ENCODE peak calls at places on chromosomes 16 and 17, in six cellular contexts. S is stomach, B is A549, L is uterus, V is omental fat pad, W is foreskin fibroblast. Z is an unnamed sample.

GRCh38 chr17:40129498-40129897 is 7.7 kb downstream of the MSL1 start:
- DNase-seq in S (no peak), B (no peak), W (no peak), V (no peak), L (no peak), Z (no peak)

GRCh38 chr16:25872369-25873070 is 180.8 kb downstream of the HS3ST4 start:
- DNase-seq in W (no peak), S (no peak), V (no peak), B (no peak), L (no peak), Z (no peak)

GRCh38 chr16:86176462-86176861 is 277.5 kb downstream of the IRF8 start:
- DNase-seq in W (no peak), B (no peak), S (no peak), L (no peak), V (no peak), Z (no peak)

GRCh38 chr17:47894498-47895253 is 1.4 kb upstream of the SP2 start:
- DNase-seq in V (no peak), L (no peak), S (no peak), B (no peak), W (no peak), Z (no peak)

GRCh38 chr17:64133546-64134215 is 3.7 kb upstream of the ERN1 start:
- DNase-seq in L (no peak), V (no peak), W (peak; percentile 82), B (peak; percentile 82), S (no peak), Z (no peak)

GRCh38 chr16:26019885-26020284 is 328.1 kb downstream of the HS3ST4 start:
- DNase-seq in B (no peak), V (no peak), L (no peak), W (no peak), S (no peak), Z (no peak)

GRCh38 chr16:66487580-66488235 is 60.6 kb downstream of the BEAN1 start:
- DNase-seq in W (peak; percentile 29), V (no peak), L (peak; percentile 11), B (no peak), S (peak; percentile 2), Z (peak; percentile 33)

GRCh38 chr17:41530062-41531048 is 2.2 kb upstream of the KRT19 start:
- DNase-seq in L (peak; percentile 67), B (peak; percentile 85), W (peak; percentile 86), S (peak; percentile 65), V (peak; percentile 44), Z (no peak)

GRCh38 chr17:13562271-13562800 is 39.4 kb downstream of the HS3ST3A1 start:
- DNase-seq in S (no peak), W (peak; percentile 95), L (peak; percentile 55), B (peak; percentile 64), V (peak; percentile 29), Z (no peak)

GRCh38 chr16:67462279-67462655 is 18.7 kb downstream of the ATP6V0D1 start:
- DNase-seq in W (no peak), L (no peak), V (no peak), B (no peak), S (no peak), Z (no peak)

GRCh38 chr17:32593003-32593402 is 106.2 kb downstream of the CDK5R1 start:
- DNase-seq in W (peak; percentile 3), S (no peak), V (no peak), B (no peak), L (no peak), Z (no peak)

GRCh38 chr17:82933006-82933310 is 93.1 kb upstream of the ZNF750 start:
- DNase-seq in S (peak; percentile 18), B (no peak), L (peak; percentile 5), W (no peak), V (no peak), Z (no peak)

GRCh38 chr16:1262210-1262845 is 6.5 kb downstream of the TPSD1 start:
- DNase-seq in W (no peak), V (no peak), S (no peak), B (no peak), L (no peak), Z (no peak)

GRCh38 chr17:77619851-77620250 is 338.7 kb upstream of the TNRC6C start:
- DNase-seq in L (no peak), B (peak; percentile 45), S (no peak), V (no peak), W (peak; percentile 77), Z (no peak)

GRCh38 chr16:71711789-71712188 is 12.7 kb downstream of the PHLPP2 start:
- DNase-seq in B (no peak), L (no peak), W (no peak), S (no peak), V (no peak), Z (no peak)

GRCh38 chr16:49592507-49593422 is 219.2 kb downstream of the C16orf78 start:
- DNase-seq in L (no peak), W (peak; percentile 51), V (no peak), S (peak; percentile 30), B (peak; percentile 35), Z (no peak)

GRCh38 chr16:57305159-57305811 is 20.8 kb upstream of the PLLP start:
- DNase-seq in V (no peak), B (no peak), S (peak; percentile 24), W (no peak), L (peak; percentile 31), Z (no peak)

GRCh38 chr17:41176744-41177387 is 1.2 kb downstream of the KRTAP4-2 start:
- DNase-seq in B (no peak), V (no peak), S (no peak), W (no peak), L (no peak), Z (no peak)

GRCh38 chr16:56670640-56670934 is 973 bp downstream of the MT1H start:
- DNase-seq in V (no peak), W (no peak), L (no peak), B (no peak), S (no peak), Z (no peak)

GRCh38 chr16:30637952-30638351 is 12.8 kb upstream of the PRR14 start:
- DNase-seq in S (no peak), B (peak; percentile 82), L (no peak), V (no peak), W (peak; percentile 79), Z (no peak)

GRCh38 chr17:66753126-66753920 is 81.6 kb upstream of the CACNG5 start:
- DNase-seq in S (no peak), B (no peak), W (no peak), V (no peak), L (no peak), Z (no peak)

GRCh38 chr17:39653316-39653661 is 11.9 kb upstream of the TCAP start:
- DNase-seq in W (no peak), S (no peak), V (no peak), B (no peak), L (no peak), Z (no peak)

GRCh38 chr16:74724820-74725549 is 24.3 kb upstream of the MLKL start:
- DNase-seq in V (no peak), B (no peak), S (no peak), W (peak; percentile 85), L (no peak), Z (no peak)
- TF ChIP-seq CTCF in V (no peak), B (no peak), S (no peak), W (peak; percentile 19), L (no peak), Z (no peak)

GRCh38 chr17:17890773-17891759 is 54.3 kb upstream of the SREBF1 start:
- DNase-seq in V (no peak), W (peak; percentile 85), B (peak; percentile 88), L (no peak), S (peak; percentile 57), Z (no peak)
- TF ChIP-seq CTCF in V (peak; percentile 16), W (peak; percentile 95), B (peak; percentile 94), L (peak; percentile 29), S (peak; percentile 59), Z (peak; percentile 58)

DNA sequence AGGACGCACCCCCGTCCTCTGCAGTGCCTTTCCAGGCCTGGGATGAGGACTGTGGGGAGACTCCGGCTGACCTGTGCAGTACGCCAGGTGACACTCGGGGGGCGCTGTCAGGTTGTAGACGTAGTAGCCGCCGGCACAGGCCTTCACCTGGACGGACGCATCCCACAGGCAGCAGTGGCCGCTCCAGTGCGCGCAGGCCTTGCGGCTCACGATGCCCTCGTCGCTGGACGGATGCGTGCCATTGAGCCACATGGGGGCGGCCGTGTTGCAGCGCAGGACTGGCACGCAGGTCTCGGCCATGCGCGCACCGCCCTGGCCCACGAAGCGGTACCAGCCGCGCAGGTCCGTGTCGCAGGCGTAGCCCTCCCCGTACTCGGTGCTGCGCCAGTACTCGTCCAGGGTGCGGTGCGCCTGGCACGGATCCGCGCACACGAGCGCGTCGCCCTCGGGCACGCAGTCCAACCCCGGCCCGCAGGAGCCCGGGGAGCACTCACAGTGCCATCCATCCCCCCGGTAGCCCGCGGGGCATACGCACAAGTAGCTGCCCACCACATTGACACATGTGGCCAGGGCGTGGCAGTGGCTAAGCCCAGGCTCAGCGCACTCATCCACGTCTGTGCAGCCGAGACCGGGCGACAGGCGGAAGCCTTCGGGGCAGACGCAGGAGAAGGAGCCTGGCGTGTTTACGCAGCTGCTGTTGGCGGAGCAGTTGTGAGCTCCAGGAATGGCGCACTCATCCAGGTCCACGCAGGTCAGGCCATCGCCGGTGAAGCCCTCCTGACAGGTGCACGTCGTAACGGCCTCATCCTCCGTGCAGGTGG is 3.9 kb downstream of the UMOD start:
- DNase-seq in S (peak; percentile 57), B (no peak), W (no peak), V (no peak), L (no peak), Z (no peak)
- TF ChIP-seq CTCF in S (peak; percentile 12), B (no peak), W (no peak), V (no peak), L (no peak), Z (no peak)

GRCh38 chr17:35655303-35655702 is 68.2 kb downstream of the AP2B1 start:
- DNase-seq in W (no peak), V (no peak), B (no peak), L (no peak), S (no peak), Z (no peak)
- TF ChIP-seq CTCF in W (no peak), V (no peak), B (no peak), L (no peak), S (no peak), Z (no peak)

GRCh38 chr16:11036868-11037410 is 92.6 kb downstream of the CLEC16A start:
- DNase-seq in L (no peak), W (no peak), V (no peak), B (no peak), S (no peak), Z (no peak)
- TF ChIP-seq CTCF in L (no peak), W (no peak), V (no peak), B (no peak), S (no peak), Z (no peak)

GRCh38 chr17:81397314-81398169 is 2.3 kb downstream of the BAHCC1 start:
- DNase-seq in S (peak; percentile 74), B (peak; percentile 81), L (no peak), W (peak; percentile 72), V (no peak), Z (no peak)
- TF ChIP-seq CTCF in S (peak; percentile 23), B (no peak), L (no peak), W (no peak), V (no peak), Z (peak; percentile 35)

GRCh38 chr16:4273858-4274291 is 1.1 kb upstream of the TFAP4 start:
- DNase-seq in V (no peak), L (peak; percentile 61), W (peak; percentile 67), B (peak; percentile 82), S (peak; percentile 62), Z (no peak)
- TF ChIP-seq CTCF in V (no peak), L (peak; percentile 7), W (peak; percentile 26), B (peak; percentile 33), S (peak; percentile 20), Z (no peak)

Z was measured in mesothelial cell of epicardium.